ENCODE peak calls at places on chromosomes 5 and 9, in four cellular contexts. X is heart right ventricle, E is choroid plexus epithelial cell, F is HFF-Myc. V is an unnamed sample.

GRCh38 chr9:17588395-17588794 is 9.5 kb downstream of the SH3GL2 start:
- DNase-seq in X (no peak), E (no peak), F (no peak), V (no peak)

GRCh38 chr5:14593326-14594036 is 11.9 kb downstream of the OTULINL start:
- DNase-seq in X (no peak), E (no peak), F (no peak), V (no peak)

GRCh38 chr5:87899109-87900100 is 369.2 kb downstream of the TMEM161B start:
- DNase-seq in X (peak; percentile 16), E (peak; percentile 1), F (no peak), V (peak; percentile 89)

GRCh38 chr5:164998142-164998541 is 1492.7 kb downstream of the MAT2B start:
- DNase-seq in X (no peak), E (no peak), F (no peak), V (no peak)

GRCh38 chr5:168128556-168128955 is 162.9 kb upstream of the WWC1 start:
- DNase-seq in X (no peak), E (no peak), F (no peak), V (no peak)

GRCh38 chr9:89536145-89536574 is 38.2 kb upstream of the SEMA4D start:
- DNase-seq in X (no peak), E (no peak), F (no peak), V (no peak)

GRCh38 chr5:19547640-19548039 is 440.4 kb downstream of the CDH18 start:
- DNase-seq in X (no peak), E (peak; percentile 43), F (no peak), V (peak; percentile 86)

GRCh38 chr5:132205385-132206125 is 22.1 kb downstream of the P4HA2 start:
- DNase-seq in X (peak; percentile 43), E (peak; percentile 48), F (no peak), V (no peak)

GRCh38 chr9:20753761-20754160 is 69.7 kb downstream of the FOCAD start:
- DNase-seq in X (no peak), E (peak; percentile 7), F (no peak), V (peak; percentile 35)

GRCh38 chr5:140015706-140016105 is 27.4 kb downstream of the NRG2 start:
- DNase-seq in X (no peak), E (no peak), F (no peak), V (no peak)

GRCh38 chr5:67900515-67900914 is 315.0 kb upstream of the PIK3R1 start:
- DNase-seq in X (no peak), E (no peak), F (no peak), V (peak; percentile 5)

GRCh38 chr5:30878751-30879150 is 314.7 kb upstream of the CDH6 start:
- DNase-seq in X (no peak), E (no peak), F (no peak), V (no peak)

GRCh38 chr9:77402286-77402685 is 225.0 kb downstream of the VPS13A start:
- DNase-seq in X (no peak), E (peak; percentile 55), F (no peak), V (no peak)

GRCh38 chr5:148542812-148543211 is 111.5 kb downstream of the HTR4 start:
- DNase-seq in X (no peak), E (peak; percentile 10), F (peak; percentile 32), V (no peak)

GRCh38 chr5:168433982-168434381 is 52.3 kb upstream of the RARS1 start:
- DNase-seq in X (no peak), E (no peak), F (no peak), V (no peak)

GRCh38 chr9:17453751-17454150 is 125.1 kb upstream of the SH3GL2 start:
- DNase-seq in X (no peak), E (no peak), F (no peak), V (no peak)

GRCh38 chr5:149284501-149284900 is 12.8 kb downstream of the AFAP1L1 start:
- DNase-seq in X (no peak), E (peak; percentile 57), F (no peak), V (no peak)

GRCh38 chr5:392431-392988 is 50.5 kb upstream of the EXOC3 start:
- DNase-seq in X (no peak), E (peak; percentile 24), F (no peak), V (no peak)

GRCh38 chr5:149345147-149345891 is at the start of gene GRPEL2:
- DNase-seq in X (peak; percentile 96), E (peak; percentile 98), F (peak; percentile 95), V (peak; percentile 94)

GRCh38 chr5:139147743-139148079 is 50.5 kb downstream of the SIL1 start:
- DNase-seq in X (peak; percentile 65), E (peak; percentile 58), F (no peak), V (peak; percentile 75)

GRCh38 chr9:7028591-7028990 is 270.8 kb downstream of the KDM4C start:
- DNase-seq in X (no peak), E (no peak), F (no peak), V (no peak)

GRCh38 chr5:143227301-143227700 is 176.2 kb downstream of the NR3C1 start:
- DNase-seq in X (no peak), E (no peak), F (no peak), V (no peak)

GRCh38 chr5:143225511-143225910 is 178.0 kb downstream of the NR3C1 start:
- DNase-seq in X (no peak), E (no peak), F (no peak), V (no peak)

GRCh38 chr5:143226872-143227271 is 176.6 kb downstream of the NR3C1 start:
- DNase-seq in X (no peak), E (no peak), F (no peak), V (no peak)

GRCh38 chr5:143226361-143226760 is 177.1 kb downstream of the NR3C1 start:
- DNase-seq in X (no peak), E (no peak), F (no peak), V (no peak)

GRCh38 chr5:143224672-143225071 is 178.8 kb downstream of the NR3C1 start:
- DNase-seq in X (no peak), E (no peak), F (no peak), V (no peak)
- H3K4me3 ChIP-seq in X (no peak overlapping the region), E (no peak overlapping the region), F (no peak overlapping the region), V (no peak overlapping the region)

GRCh38 chr5:116046823-116047222 is 14.6 kb downstream of the ARL14EPL start:
- DNase-seq in X (no peak), E (no peak), F (no peak), V (no peak)
- TF ChIP-seq CTCF in X (no peak), E (no peak), F (no peak), V (no peak)

DNA sequence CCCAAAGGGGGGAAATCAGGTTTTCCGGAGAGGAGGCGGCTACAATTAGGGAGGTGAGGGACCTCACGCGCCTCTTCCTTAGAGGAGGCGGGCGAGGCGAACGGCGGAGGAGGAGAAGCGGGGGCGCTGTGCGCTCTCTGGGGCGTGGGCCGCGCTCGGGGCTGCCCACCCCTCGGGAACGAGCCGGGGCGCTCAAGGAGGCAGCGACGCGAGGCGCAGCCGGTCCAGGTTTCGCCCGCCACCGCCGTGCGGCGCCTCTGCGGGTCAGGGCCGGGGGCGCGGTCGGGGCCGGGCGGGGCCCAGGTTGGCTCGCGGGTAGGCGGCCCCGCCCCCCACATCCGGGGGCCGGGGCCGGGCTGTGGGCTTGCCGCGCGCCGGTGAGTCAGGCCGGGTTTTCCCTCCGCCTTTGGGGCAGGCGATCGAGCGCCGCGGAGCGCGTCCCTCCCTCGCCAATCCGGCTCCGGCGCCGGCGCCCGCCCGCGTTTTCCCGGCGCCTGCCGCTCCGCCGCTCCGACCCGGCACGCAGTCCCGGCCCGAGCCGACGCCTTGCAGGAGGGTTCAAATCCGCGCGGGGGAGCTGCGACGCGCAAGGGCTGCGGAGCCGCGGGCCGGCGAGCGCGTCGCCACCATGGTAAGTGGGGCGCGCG is at the start of gene N4BP3:
- DNase-seq in X (peak; percentile 60), E (peak; percentile 47), F (no peak), V (no peak)
- H3K4me3 ChIP-seq in X (peak within 1 kb of the TSS; percentile 66), E (peak within 1 kb of the TSS; percentile 30), F (peak within 1 kb of the TSS; percentile 46), V (peak within 1 kb of the TSS; percentile 34)

GRCh38 chr9:108813951-108814601 is 41.7 kb downstream of the ACTL7B start:
- DNase-seq in X (no peak), E (peak; percentile 71), F (peak; percentile 15), V (peak; percentile 1)
- TF ChIP-seq CTCF in X (peak; percentile 64), E (peak; percentile 71), F (peak; percentile 53), V (peak; percentile 26)

GRCh38 chr9:127035948-127036347 is 86.5 kb downstream of the ANGPTL2 start:
- DNase-seq in X (peak; percentile 59), E (peak; percentile 65), F (no peak), V (peak; percentile 56)
- H3K4me3 ChIP-seq in X (no peak overlapping the region), E (no peak overlapping the region), F (no peak overlapping the region), V (no peak overlapping the region)

GRCh38 chr9:112245126-112245525 is 70.0 kb upstream of the SUSD1 start:
- DNase-seq in X (no peak), E (no peak), F (no peak), V (no peak)
- TF ChIP-seq CTCF in X (no peak), E (no peak), F (no peak), V (no peak)

DNA sequence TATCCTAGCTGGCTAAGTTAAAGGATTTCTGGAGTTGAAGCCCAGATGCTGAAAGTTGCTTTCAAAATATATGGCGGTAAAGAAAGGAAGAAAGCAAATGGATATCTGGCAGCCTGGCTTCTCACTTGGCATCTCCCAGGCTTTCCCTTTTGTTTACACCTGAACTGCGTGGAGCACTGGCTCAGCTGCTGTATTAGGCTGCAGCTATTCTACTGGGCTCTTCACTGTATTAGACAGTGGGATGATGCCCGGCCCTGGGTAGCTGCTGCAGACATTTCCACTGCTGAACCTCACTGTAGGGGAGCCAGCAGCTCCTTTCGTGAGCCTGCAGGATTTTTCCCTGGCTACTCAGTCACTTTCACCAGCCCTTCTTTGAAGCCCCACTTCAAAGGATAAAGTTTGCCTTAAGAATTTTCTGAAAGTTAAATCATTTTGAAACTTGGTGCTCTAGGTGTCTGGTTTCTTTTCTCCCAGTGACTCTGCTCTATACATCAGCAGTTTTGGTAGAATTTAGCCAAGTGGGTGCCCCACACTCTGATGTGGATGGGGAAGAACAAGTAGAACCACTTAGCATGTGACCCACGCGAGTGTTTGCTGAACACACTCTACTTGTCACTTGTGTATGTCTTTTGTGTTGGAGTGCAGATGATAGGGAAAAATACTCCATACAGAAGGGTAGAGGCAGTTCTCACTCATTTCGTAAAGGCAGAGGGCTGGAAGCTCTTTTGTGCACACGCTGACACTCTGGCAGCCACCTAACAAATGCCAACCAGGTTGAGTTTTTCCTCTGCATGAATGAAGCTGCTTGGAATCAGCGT is 49.9 kb downstream of the C9orf152 start:
- DNase-seq in X (no peak), E (no peak), F (no peak), V (no peak)
- H3K4me3 ChIP-seq in X (no peak overlapping the region), E (no peak overlapping the region), F (no peak overlapping the region), V (no peak overlapping the region)

GRCh38 chr5:120473332-120473731 is 9.2 kb downstream of the PRR16 start:
- DNase-seq in X (no peak), E (peak; percentile 17), F (no peak), V (no peak)
- TF ChIP-seq CTCF in X (no peak), E (peak; percentile 11), F (no peak), V (no peak)

V was measured in astrocyte of the cerebellum.